ENCODE peak calls at places on chromosomes 4 and X, in nine cellular contexts. One of them, this sample, is unnamed.

GRCh38 chr4:2797188-2797544 is 4.3 kb downstream of the SH3BP2 start:
- DNase-seq in NCI-H1694: no peak
- DNase-seq in erythroblast: no peak
- DNase-seq in astrocyte of the hippocampus: no peak
- DNase-seq in choroid plexus epithelial cell: no peak
- DNase-seq in ascending aorta: no peak
- DNase-seq in stimulated activated CD4-positive, alpha-beta T cell treated with anti-CD3 and anti-CD28 coated beads, Interleukin-12 subunit alpha, Interleukin-12 subunit beta, amount 100 ng/mL, for 48 hours: no peak
- DNase-seq in stimulated activated naive CD8-positive, alpha-beta T cell treated with anti-CD3 and anti-CD28 coated beads, Interleukin-15, Interleukin-2, amounts not matched to agents 100 U/mL and 50 U/mL, for 24 hours: no peak
- DNase-seq in ACHN: no peak
- DNase-seq in this sample: no peak

GRCh38 chrX:103791233-103791632 is 14.6 kb downstream of the PLP1 start:
- DNase-seq in NCI-H1694: no peak
- DNase-seq in erythroblast: no peak
- DNase-seq in astrocyte of the hippocampus: no peak
- DNase-seq in choroid plexus epithelial cell: peak
- DNase-seq in ascending aorta: no peak
- DNase-seq in stimulated activated CD4-positive, alpha-beta T cell treated with anti-CD3 and anti-CD28 coated beads, Interleukin-12 subunit alpha, Interleukin-12 subunit beta, amount 100 ng/mL, for 48 hours: no peak
- DNase-seq in stimulated activated naive CD8-positive, alpha-beta T cell treated with anti-CD3 and anti-CD28 coated beads, Interleukin-15, Interleukin-2, amounts not matched to agents 100 U/mL and 50 U/mL, for 24 hours: no peak
- DNase-seq in ACHN: no peak
- DNase-seq in this sample: no peak

GRCh38 chr4:64538219-64538618 is 129.0 kb upstream of the TECRL start:
- DNase-seq in NCI-H1694: no peak
- DNase-seq in erythroblast: no peak
- DNase-seq in astrocyte of the hippocampus: no peak
- DNase-seq in choroid plexus epithelial cell: no peak
- DNase-seq in ascending aorta: no peak
- DNase-seq in stimulated activated CD4-positive, alpha-beta T cell treated with anti-CD3 and anti-CD28 coated beads, Interleukin-12 subunit alpha, Interleukin-12 subunit beta, amount 100 ng/mL, for 48 hours: no peak
- DNase-seq in stimulated activated naive CD8-positive, alpha-beta T cell treated with anti-CD3 and anti-CD28 coated beads, Interleukin-15, Interleukin-2, amounts not matched to agents 100 U/mL and 50 U/mL, for 24 hours: no peak
- DNase-seq in ACHN: peak
- DNase-seq in this sample: no peak

GRCh38 chrX:47080215-47080914 is 2.1 kb downstream of the RGN start:
- DNase-seq in NCI-H1694: no peak
- DNase-seq in erythroblast: no peak
- DNase-seq in astrocyte of the hippocampus: no peak
- DNase-seq in choroid plexus epithelial cell: no peak
- DNase-seq in ascending aorta: no peak
- DNase-seq in stimulated activated CD4-positive, alpha-beta T cell treated with anti-CD3 and anti-CD28 coated beads, Interleukin-12 subunit alpha, Interleukin-12 subunit beta, amount 100 ng/mL, for 48 hours: no peak
- DNase-seq in stimulated activated naive CD8-positive, alpha-beta T cell treated with anti-CD3 and anti-CD28 coated beads, Interleukin-15, Interleukin-2, amounts not matched to agents 100 U/mL and 50 U/mL, for 24 hours: no peak
- DNase-seq in ACHN: no peak
- DNase-seq in this sample: no peak

GRCh38 chr4:114384629-114385028 is 214.0 kb upstream of the UGT8 start:
- DNase-seq in NCI-H1694: peak
- DNase-seq in erythroblast: no peak
- DNase-seq in astrocyte of the hippocampus: peak
- DNase-seq in choroid plexus epithelial cell: peak
- DNase-seq in ascending aorta: no peak
- DNase-seq in stimulated activated CD4-positive, alpha-beta T cell treated with anti-CD3 and anti-CD28 coated beads, Interleukin-12 subunit alpha, Interleukin-12 subunit beta, amount 100 ng/mL, for 48 hours: no peak
- DNase-seq in stimulated activated naive CD8-positive, alpha-beta T cell treated with anti-CD3 and anti-CD28 coated beads, Interleukin-15, Interleukin-2, amounts not matched to agents 100 U/mL and 50 U/mL, for 24 hours: no peak
- DNase-seq in ACHN: peak
- DNase-seq in this sample: no peak

GRCh38 chrX:43655961-43656494 is at the start of gene MAOA:
- DNase-seq in NCI-H1694: no peak
- DNase-seq in erythroblast: peak
- DNase-seq in astrocyte of the hippocampus: peak
- DNase-seq in choroid plexus epithelial cell: no peak
- DNase-seq in ascending aorta: peak
- DNase-seq in stimulated activated CD4-positive, alpha-beta T cell treated with anti-CD3 and anti-CD28 coated beads, Interleukin-12 subunit alpha, Interleukin-12 subunit beta, amount 100 ng/mL, for 48 hours: no peak
- DNase-seq in stimulated activated naive CD8-positive, alpha-beta T cell treated with anti-CD3 and anti-CD28 coated beads, Interleukin-15, Interleukin-2, amounts not matched to agents 100 U/mL and 50 U/mL, for 24 hours: peak
- DNase-seq in ACHN: no peak
- DNase-seq in this sample: no peak

GRCh38 chr4:6688879-6689505 is 4.7 kb upstream of the S100P start:
- DNase-seq in NCI-H1694: no peak
- DNase-seq in erythroblast: peak
- DNase-seq in astrocyte of the hippocampus: peak
- DNase-seq in choroid plexus epithelial cell: peak
- DNase-seq in ascending aorta: no peak
- DNase-seq in stimulated activated CD4-positive, alpha-beta T cell treated with anti-CD3 and anti-CD28 coated beads, Interleukin-12 subunit alpha, Interleukin-12 subunit beta, amount 100 ng/mL, for 48 hours: peak
- DNase-seq in stimulated activated naive CD8-positive, alpha-beta T cell treated with anti-CD3 and anti-CD28 coated beads, Interleukin-15, Interleukin-2, amounts not matched to agents 100 U/mL and 50 U/mL, for 24 hours: peak
- DNase-seq in ACHN: peak
- DNase-seq in this sample: no peak

GRCh38 chr4:56102581-56102980 is 153.8 kb downstream of the CEP135 start:
- DNase-seq in NCI-H1694: no peak
- DNase-seq in erythroblast: no peak
- DNase-seq in astrocyte of the hippocampus: no peak
- DNase-seq in choroid plexus epithelial cell: no peak
- DNase-seq in ascending aorta: no peak
- DNase-seq in stimulated activated CD4-positive, alpha-beta T cell treated with anti-CD3 and anti-CD28 coated beads, Interleukin-12 subunit alpha, Interleukin-12 subunit beta, amount 100 ng/mL, for 48 hours: no peak
- DNase-seq in stimulated activated naive CD8-positive, alpha-beta T cell treated with anti-CD3 and anti-CD28 coated beads, Interleukin-15, Interleukin-2, amounts not matched to agents 100 U/mL and 50 U/mL, for 24 hours: no peak
- DNase-seq in ACHN: no peak
- DNase-seq in this sample: no peak

This sample was measured in HL-60.